ENCODE peak calls at places on chromosomes 5 and 9, in five cellular contexts. One of them, this sample, is unnamed.

GRCh38 chr5:1097381-1097893 is 14.4 kb downstream of the SLC12A7 start:
- DNase-seq in H1: no peak
- DNase-seq in NT2/D1: no peak
- DNase-seq in GM12878: no peak
- DNase-seq in HepG2: no peak
- DNase-seq in this sample: no peak

GRCh38 chr5:138282918-138283742 is 8.7 kb upstream of the GFRA3 start:
- DNase-seq in HepG2: peak; percentile 68
- DNase-seq in H1: no peak
- DNase-seq in NT2/D1: peak; percentile 33
- DNase-seq in GM12878: no peak
- DNase-seq in this sample: peak; percentile 69

GRCh38 chr5:172224996-172225395 is 31.0 kb downstream of the EFCAB9 start:
- DNase-seq in H1: no peak
- DNase-seq in HepG2: no peak
- DNase-seq in GM12878: peak; percentile 13
- DNase-seq in NT2/D1: no peak
- DNase-seq in this sample: no peak

GRCh38 chr5:149583394-149583793 is 2.1 kb downstream of the ARHGEF37 start:
- DNase-seq in HepG2: no peak
- DNase-seq in GM12878: no peak
- DNase-seq in NT2/D1: no peak
- DNase-seq in H1: no peak
- DNase-seq in this sample: no peak

GRCh38 chr5:180003145-180003544 is 68.4 kb downstream of the RNF130 start:
- DNase-seq in HepG2: no peak
- DNase-seq in NT2/D1: no peak
- DNase-seq in GM12878: no peak
- DNase-seq in H1: no peak
- DNase-seq in this sample: no peak

GRCh38 chr5:89213584-89213983 is 330.6 kb upstream of the MEF2C start:
- DNase-seq in GM12878: no peak
- DNase-seq in H1: no peak
- DNase-seq in NT2/D1: no peak
- DNase-seq in HepG2: no peak
- DNase-seq in this sample: no peak

GRCh38 chr5:88438006-88438405 is 169.4 kb upstream of the TMEM161B start:
- DNase-seq in NT2/D1: no peak
- DNase-seq in HepG2: no peak
- DNase-seq in H1: no peak
- DNase-seq in GM12878: no peak
- DNase-seq in this sample: no peak

GRCh38 chr5:120738568-120738967 is 274.5 kb downstream of the PRR16 start:
- DNase-seq in H1: no peak
- DNase-seq in NT2/D1: no peak
- DNase-seq in HepG2: no peak
- DNase-seq in GM12878: no peak
- DNase-seq in this sample: no peak

GRCh38 chr5:6505779-6506557 is 57.3 kb downstream of the UBE2QL1 start:
- DNase-seq in NT2/D1: no peak
- DNase-seq in HepG2: no peak
- DNase-seq in H1: no peak
- DNase-seq in GM12878: no peak
- DNase-seq in this sample: no peak

GRCh38 chr5:6506631-6507030 is 58.0 kb downstream of the UBE2QL1 start:
- DNase-seq in HepG2: no peak
- DNase-seq in GM12878: no peak
- DNase-seq in H1: no peak
- DNase-seq in NT2/D1: no peak
- DNase-seq in this sample: no peak

GRCh38 chr5:6510973-6511372 is 62.3 kb downstream of the UBE2QL1 start:
- DNase-seq in GM12878: no peak
- DNase-seq in HepG2: no peak
- DNase-seq in NT2/D1: no peak
- DNase-seq in H1: no peak
- DNase-seq in this sample: no peak

GRCh38 chr5:6508931-6509330 is 60.3 kb downstream of the UBE2QL1 start:
- DNase-seq in GM12878: no peak
- DNase-seq in H1: no peak
- DNase-seq in NT2/D1: no peak
- DNase-seq in HepG2: no peak
- DNase-seq in this sample: no peak

GRCh38 chr5:6510132-6510531 is 61.5 kb downstream of the UBE2QL1 start:
- DNase-seq in GM12878: no peak
- DNase-seq in H1: no peak
- DNase-seq in HepG2: no peak
- DNase-seq in NT2/D1: no peak
- DNase-seq in this sample: no peak
- TF ChIP-seq SUZ12 in GM12878: no peak
- TF ChIP-seq SUZ12 in H1: no peak
- TF ChIP-seq SUZ12 in HepG2: no peak
- TF ChIP-seq SUZ12 in NT2/D1: no peak
- TF ChIP-seq SUZ12 in this sample: no peak

DNA sequence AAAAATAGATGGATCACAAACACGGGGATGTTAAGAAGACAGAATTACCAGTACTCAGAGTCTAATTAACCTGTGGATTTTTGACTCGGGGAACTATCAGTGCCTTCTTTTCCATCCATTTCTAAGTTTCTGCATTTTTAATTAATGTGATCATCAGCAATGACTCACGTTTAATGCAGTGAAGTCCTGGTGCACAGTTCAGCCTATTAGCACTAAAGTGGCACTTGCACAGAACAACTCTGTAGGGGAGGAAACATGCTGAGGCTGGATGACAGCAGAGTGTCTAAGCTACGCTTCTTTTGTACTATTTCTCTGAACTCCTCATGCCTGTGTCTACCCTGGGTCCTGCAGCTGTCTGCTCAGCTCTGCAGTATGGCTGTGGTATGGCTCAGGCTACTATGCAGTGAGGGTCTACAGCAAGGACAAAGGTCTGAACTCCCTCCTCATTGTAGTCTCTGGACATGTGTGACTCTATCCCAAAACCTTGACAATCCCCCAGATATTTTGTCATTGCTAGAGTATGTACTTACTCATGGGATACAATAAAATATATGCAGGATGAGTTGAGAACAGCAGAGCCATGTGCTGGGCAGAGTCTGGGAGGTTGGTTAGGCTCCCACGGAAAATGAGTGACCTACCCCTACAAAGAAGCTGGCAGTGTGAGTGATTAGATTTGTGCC is 147.8 kb downstream of the GHR start:
- DNase-seq in NT2/D1: no peak
- DNase-seq in H1: no peak
- DNase-seq in GM12878: no peak
- DNase-seq in HepG2: no peak
- DNase-seq in this sample: no peak
- TF ChIP-seq SUZ12 in NT2/D1: no peak
- TF ChIP-seq SUZ12 in H1: no peak
- TF ChIP-seq SUZ12 in GM12878: no peak
- TF ChIP-seq SUZ12 in HepG2: no peak
- TF ChIP-seq SUZ12 in this sample: no peak

GRCh38 chr5:72138943-72139467 is 31.7 kb downstream of the MAP1B start:
- DNase-seq in GM12878: peak; percentile 15
- DNase-seq in HepG2: no peak
- DNase-seq in NT2/D1: no peak
- DNase-seq in H1: no peak
- DNase-seq in this sample: no peak

GRCh38 chr5:72144762-72145161 is 37.5 kb downstream of the MAP1B start:
- DNase-seq in HepG2: no peak
- DNase-seq in GM12878: no peak
- DNase-seq in NT2/D1: no peak
- DNase-seq in H1: no peak
- DNase-seq in this sample: no peak

GRCh38 chr5:72140711-72141110 is 33.4 kb downstream of the MAP1B start:
- DNase-seq in NT2/D1: no peak
- DNase-seq in H1: no peak
- DNase-seq in GM12878: no peak
- DNase-seq in HepG2: no peak
- DNase-seq in this sample: no peak

GRCh38 chr5:72145351-72145750 is 38.1 kb downstream of the MAP1B start:
- DNase-seq in NT2/D1: no peak
- DNase-seq in HepG2: no peak
- DNase-seq in H1: no peak
- DNase-seq in GM12878: no peak
- DNase-seq in this sample: no peak

DNA sequence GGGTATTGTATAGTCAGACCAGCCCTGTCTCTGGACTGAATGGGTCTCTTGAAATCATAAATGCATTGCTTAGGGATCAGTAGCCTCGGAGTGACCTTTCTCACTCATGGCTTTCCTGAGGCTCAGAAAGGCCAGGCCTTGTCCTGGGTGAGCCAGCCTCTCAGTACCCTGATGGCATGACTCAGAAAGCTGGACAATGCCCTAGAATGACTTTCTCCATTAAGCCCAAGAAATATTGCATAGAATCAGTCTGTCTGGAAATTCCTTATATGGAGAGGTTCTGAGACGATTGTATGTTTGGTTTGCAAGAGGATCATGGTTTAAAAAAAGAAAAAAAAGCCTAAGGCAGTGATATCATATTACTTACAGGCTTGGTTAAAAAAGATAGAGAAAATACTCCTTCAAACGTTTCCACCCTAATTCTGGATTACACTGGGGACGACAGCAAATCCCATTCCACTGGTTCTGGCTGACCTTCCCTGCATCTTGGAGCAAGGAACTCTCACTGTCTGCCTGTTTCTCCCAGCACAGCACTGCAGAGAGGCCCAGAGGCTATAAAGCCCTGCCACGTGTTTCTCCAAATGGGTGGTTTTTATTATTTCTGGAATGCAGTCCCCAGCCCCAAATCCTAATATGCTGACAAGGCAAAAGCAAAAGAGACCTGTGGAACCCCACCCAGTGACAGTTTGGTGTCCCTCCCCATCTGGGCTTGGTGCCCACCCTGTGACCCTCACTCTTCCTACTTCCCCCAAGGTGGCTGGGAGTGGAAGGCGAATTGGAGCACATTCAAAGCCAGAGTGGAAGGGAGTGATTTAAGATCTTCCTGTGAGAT is 34.4 kb downstream of the MAP1B start:
- DNase-seq in GM12878: no peak
- DNase-seq in H1: no peak
- DNase-seq in HepG2: no peak
- DNase-seq in NT2/D1: no peak
- DNase-seq in this sample: no peak
- TF ChIP-seq SUZ12 in GM12878: no peak
- TF ChIP-seq SUZ12 in H1: no peak
- TF ChIP-seq SUZ12 in HepG2: no peak
- TF ChIP-seq SUZ12 in NT2/D1: no peak
- TF ChIP-seq SUZ12 in this sample: no peak

GRCh38 chr9:34484678-34485077 is 26.1 kb downstream of the DNAI1 start:
- DNase-seq in H1: no peak
- DNase-seq in NT2/D1: no peak
- DNase-seq in GM12878: no peak
- DNase-seq in HepG2: no peak
- DNase-seq in this sample: no peak
- TF ChIP-seq SUZ12 in H1: no peak
- TF ChIP-seq SUZ12 in NT2/D1: no peak
- TF ChIP-seq SUZ12 in GM12878: no peak
- TF ChIP-seq SUZ12 in HepG2: no peak
- TF ChIP-seq SUZ12 in this sample: no peak

This sample was measured in HEK293T.